ENCODE peak calls at places on chromosomes 3 and 15, in five cellular contexts. E, N, X, A and D are unnamed samples.

GRCh38 chr15:81386947-81387346 is 12.9 kb upstream of the TMC3 start:
- DNase-seq in E (no peak), N (no peak), X (no peak), A (no peak), D (no peak)

GRCh38 chr3:53114412-53115074 is 15.7 kb downstream of the RFT1 start:
- DNase-seq in E (no peak), N (no peak), X (no peak), A (no peak), D (no peak)

GRCh38 chr15:61227269-61228024 is 1.7 kb downstream of the RORA start:
- DNase-seq in E (peak; percentile 26), N (no peak), X (peak; percentile 30), A (peak; percentile 24), D (no peak)

GRCh38 chr3:53750253-53751210 is 95.7 kb downstream of the CHDH start:
- DNase-seq in E (no peak), N (no peak), X (no peak), A (no peak), D (no peak)

GRCh38 chr3:99562990-99563607 is 75.3 kb upstream of the COL8A1 start:
- DNase-seq in E (no peak), N (no peak), X (no peak), A (no peak), D (no peak)

GRCh38 chr15:72902245-72902928 is 118.8 kb upstream of the ADPGK start:
- DNase-seq in E (no peak), N (no peak), X (peak; percentile 78), A (peak; percentile 50), D (no peak)

GRCh38 chr3:75192065-75192658 is 472.0 kb upstream of the FRG2C start:
- DNase-seq in E (peak; percentile 3), N (no peak), X (peak; percentile 74), A (no peak), D (no peak)

GRCh38 chr3:32323605-32324004 is 68.0 kb upstream of the CMTM7 start:
- DNase-seq in E (no peak), N (no peak), X (no peak), A (no peak), D (no peak)

GRCh38 chr3:127162947-127163645 is 29.8 kb upstream of the PRR23E start:
- DNase-seq in E (no peak), N (peak; percentile 15), X (peak; percentile 38), A (no peak), D (no peak)

GRCh38 chr3:101725192-101725889 is 927 bp downstream of the CEP97 start:
- DNase-seq in E (peak; percentile 8), N (peak; percentile 60), X (peak; percentile 65), A (peak; percentile 29), D (no peak)

GRCh38 chr15:68244235-68244634 is 14.7 kb upstream of the CLN6 start:
- DNase-seq in E (no peak), N (no peak), X (no peak), A (no peak), D (no peak)

GRCh38 chr15:74995779-74996765 is 709 bp downstream of the SCAMP5 start:
- DNase-seq in E (no peak), N (peak; percentile 64), X (peak; percentile 50), A (no peak), D (no peak)

GRCh38 chr15:97817266-97817890 is 143.1 kb upstream of the ARRDC4 start:
- DNase-seq in E (no peak), N (no peak), X (no peak), A (no peak), D (no peak)

GRCh38 chr15:101089579-101090459 is 162.0 kb downstream of the CHSY1 start:
- DNase-seq in E (no peak), N (peak; percentile 32), X (peak; percentile 64), A (no peak), D (no peak)

GRCh38 chr15:44193651-44194396 is 1.2 kb downstream of the FRMD5 start:
- DNase-seq in E (peak; percentile 8), N (no peak), X (peak; percentile 48), A (no peak), D (no peak)

GRCh38 chr3:197545111-197545510 is 10.7 kb downstream of the BDH1 start:
- DNase-seq in E (no peak), N (no peak), X (no peak), A (no peak), D (no peak)

GRCh38 chr3:16326724-16327349 is 61.8 kb downstream of the OXNAD1 start:
- DNase-seq in E (no peak), N (no peak), X (no peak), A (no peak), D (no peak)

GRCh38 chr3:2770451-2770850 is 339.7 kb downstream of the IL5RA start:
- DNase-seq in E (no peak), N (no peak), X (no peak), A (no peak), D (no peak)

GRCh38 chr3:40476478-40477470 is at the start of gene ZNF619:
- DNase-seq in E (peak; percentile 49), N (peak; percentile 81), X (peak; percentile 74), A (peak; percentile 76), D (no peak)

DNA sequence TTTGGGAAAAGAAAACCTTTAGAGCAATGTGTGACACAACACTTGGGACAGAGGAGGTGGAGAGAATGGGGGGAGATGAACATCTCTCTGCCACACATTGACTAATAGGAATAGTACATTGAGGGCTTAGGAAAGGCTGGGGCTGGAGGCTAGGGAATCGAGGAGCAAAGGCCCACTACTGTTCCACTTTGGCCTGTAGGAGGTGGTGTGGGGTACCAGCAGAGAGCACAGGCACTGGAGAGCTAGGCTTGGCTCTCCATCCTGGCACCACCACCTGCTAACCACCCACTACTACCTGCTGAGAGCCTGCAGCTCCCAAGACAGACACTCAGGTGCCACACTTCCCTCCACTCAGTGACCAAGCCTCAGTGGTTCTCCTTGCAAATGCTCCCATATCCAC is 19.4 kb downstream of the CCDC32 start:
- DNase-seq in E (no peak), N (no peak), X (no peak), A (no peak), D (no peak)
- TF ChIP-seq POLR2A in E (no peak), N (no peak), X (no peak), A (no peak), D (no peak)

DNA sequence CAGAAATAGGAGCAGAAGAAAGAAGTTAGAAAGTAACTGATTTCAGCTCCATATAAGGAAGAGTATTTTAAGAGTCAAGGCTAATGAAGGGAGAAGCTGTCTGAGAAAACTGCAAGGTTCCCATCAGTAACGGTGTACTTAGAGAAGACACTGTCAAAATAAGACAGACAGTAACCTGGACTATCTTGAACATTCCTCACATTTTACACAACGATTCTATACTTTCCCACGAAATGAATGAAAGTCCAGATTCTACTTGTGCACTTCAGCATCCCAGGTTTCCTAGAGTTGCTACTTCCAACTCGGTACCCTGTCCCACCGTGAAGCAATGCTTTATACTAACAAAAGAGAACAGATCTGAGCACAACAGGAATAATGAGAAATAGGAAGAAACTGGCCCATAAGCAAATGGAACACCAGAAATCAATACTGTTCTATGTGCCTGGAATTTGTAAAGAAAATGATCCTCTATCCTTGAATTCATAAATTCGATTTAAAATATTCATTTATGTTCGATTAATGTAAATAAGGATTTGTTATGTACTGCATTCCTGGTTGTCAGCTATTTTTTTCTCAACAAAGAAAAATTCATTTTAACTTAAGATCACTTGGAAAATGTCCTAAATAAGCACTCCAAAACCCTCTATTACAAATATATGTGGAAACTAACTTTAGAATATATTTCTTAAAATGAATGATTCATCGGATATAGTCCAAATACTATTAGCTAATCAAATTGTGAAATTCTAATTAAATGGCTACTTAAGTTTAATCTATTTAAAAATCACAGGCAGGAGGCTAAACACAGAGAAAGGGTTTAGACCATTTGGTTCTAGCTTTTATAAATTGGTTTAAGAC is 1.5 kb downstream of the C3orf70 start:
- DNase-seq in E (no peak), N (no peak), X (no peak), A (no peak), D (no peak)
- H3K4me3 ChIP-seq in E (no peak overlapping the region), N (peak overlapping the region; percentile 75), X (peak overlapping the region; percentile 1), A (peak overlapping the region; percentile 51), D (peak overlapping the region; percentile 71)

GRCh38 chr3:66497982-66498671 is 2.7 kb downstream of the LRIG1 start:
- DNase-seq in E (no peak), N (no peak), X (no peak), A (no peak), D (no peak)
- H3K4me1 ChIP-seq in E (peaks cover 7% of the 10 kb centered on the region), N (peaks cover 5% of the 10 kb centered on the region), X (peaks cover 19% of the 10 kb centered on the region), A (peaks cover 61% of the 10 kb centered on the region), D (peaks cover 62% of the 10 kb centered on the region)

GRCh38 chr3:174334111-174334510 is 525.0 kb upstream of the NAALADL2 start:
- DNase-seq in E (no peak), N (no peak), X (no peak), A (no peak), D (no peak)

GRCh38 chr3:174330303-174330702 is 528.8 kb upstream of the NAALADL2 start:
- DNase-seq in E (no peak), N (no peak), X (no peak), A (no peak), D (no peak)

GRCh38 chr3:174333640-174334039 is 525.5 kb upstream of the NAALADL2 start:
- DNase-seq in E (no peak), N (no peak), X (no peak), A (no peak), D (no peak)

GRCh38 chr3:174331095-174331802 is 527.9 kb upstream of the NAALADL2 start:
- DNase-seq in E (no peak), N (no peak), X (no peak), A (no peak), D (no peak)

GRCh38 chr3:174332413-174332812 is 526.7 kb upstream of the NAALADL2 start:
- DNase-seq in E (no peak), N (no peak), X (no peak), A (no peak), D (no peak)
- TF ChIP-seq POLR2A in E (no peak), N (no peak), X (no peak), A (no peak), D (no peak)

GRCh38 chr15:99578809-99579208 is 13.0 kb downstream of the MEF2A start:
- DNase-seq in E (no peak), N (no peak), X (no peak), A (no peak), D (no peak)
- H3K4me3 ChIP-seq in E (no peak overlapping the region), N (no peak overlapping the region), X (no peak overlapping the region), A (no peak overlapping the region), D (no peak overlapping the region)

GRCh38 chr15:45337224-45337623 is 41.1 kb downstream of the GATM start:
- DNase-seq in E (no peak), N (no peak), X (no peak), A (no peak), D (no peak)

GRCh38 chr15:45328663-45329062 is 49.7 kb downstream of the GATM start:
- DNase-seq in E (no peak), N (no peak), X (no peak), A (no peak), D (no peak)

GRCh38 chr15:45333550-45333949 is 44.8 kb downstream of the GATM start:
- DNase-seq in E (no peak), N (no peak), X (no peak), A (peak; percentile 29), D (no peak)

GRCh38 chr15:45331977-45332376 is 46.4 kb downstream of the GATM start:
- DNase-seq in E (no peak), N (no peak), X (no peak), A (no peak), D (no peak)

DNA sequence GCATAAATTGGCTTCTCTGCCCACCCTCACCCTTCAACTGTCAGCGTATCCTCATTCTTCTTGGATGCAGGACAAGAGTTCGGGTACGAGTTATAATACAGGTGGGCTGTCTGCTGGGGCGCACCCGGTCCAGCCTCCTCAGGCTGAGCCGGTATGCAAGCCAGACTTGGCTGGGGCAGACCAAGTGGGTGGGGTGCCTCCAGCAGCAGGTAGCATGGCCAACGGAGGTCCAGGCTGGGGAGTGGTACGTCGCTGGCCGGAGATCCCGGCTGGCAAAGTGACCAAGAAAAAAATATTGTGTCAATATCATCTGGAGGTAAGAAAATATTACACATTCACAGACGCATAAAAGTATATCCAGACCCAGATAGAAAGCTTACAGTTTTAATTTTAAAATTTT is 45.6 kb downstream of the GATM start:
- DNase-seq in E (no peak), N (no peak), X (no peak), A (no peak), D (no peak)
- H3K4me1 ChIP-seq in E (peaks cover 9% of the 10 kb centered on the region), N (no peaks in the 10 kb centered on the region), X (no peaks in the 10 kb centered on the region), A (no peaks in the 10 kb centered on the region), D (no peaks in the 10 kb centered on the region)